ENCODE peak calls at places on chromosomes 5 and 9, in eight cellular contexts. U is T-cell; C is iPS DF 6.9; X is uterus; T is effector CD8-positive, alpha-beta T cell; P is LHCN-M2; H is LoVo; N is stimulated activated CD8-positive, alpha-beta memory T cell treated with anti-CD3 and anti-CD28 coated beads, Interleukin-4, amount 100 ng/mL, for 1 hour. V is an unnamed sample.

GRCh38 chr5:37740331-37741066 is 99.3 kb downstream of the GDNF start:
- DNase-seq in U (no peak), H (no peak), C (no peak), P (peak), T (no peak), N (no peak), X (no peak), V (no peak)

GRCh38 chr9:899440-900184 is 58.1 kb downstream of the DMRT1 start:
- DNase-seq in U (no peak), P (no peak), C (no peak), H (peak), X (no peak), N (no peak), T (no peak), V (no peak)

GRCh38 chr9:8916771-8917170 is 1117.2 kb upstream of the DMAC1 start:
- DNase-seq in C (no peak), U (no peak), P (no peak), T (no peak), H (no peak), X (no peak), N (no peak), V (no peak)

GRCh38 chr5:74579215-74579614 is 61.3 kb downstream of the ENC1 start:
- DNase-seq in T (no peak), C (no peak), N (peak), H (peak), P (peak), X (no peak), U (peak), V (no peak)

GRCh38 chr9:90000925-90001324 is 396.1 kb downstream of the GADD45G start:
- DNase-seq in P (no peak), T (no peak), X (no peak), U (no peak), C (no peak), H (no peak), N (no peak), V (no peak)

GRCh38 chr9:14296462-14296861 is 17.5 kb downstream of the NFIB start:
- DNase-seq in C (no peak), P (no peak), U (no peak), X (no peak), N (no peak), H (no peak), T (no peak), V (no peak)

GRCh38 chr5:150694638-150695037 is 6.2 kb downstream of the RBM22 start:
- DNase-seq in T (no peak), X (no peak), P (peak), H (no peak), N (no peak), U (no peak), C (no peak), V (no peak)

GRCh38 chr5:148443998-148444397 is 60.2 kb downstream of the FBXO38 start:
- DNase-seq in N (no peak), H (peak), P (peak), U (peak), T (no peak), X (no peak), C (peak), V (peak)

GRCh38 chr9:92165472-92165871 is 50.3 kb upstream of the SPTLC1 start:
- DNase-seq in C (no peak), H (no peak), X (no peak), T (no peak), U (no peak), P (no peak), N (no peak), V (no peak)

GRCh38 chr5:169197343-169197742 is 103.6 kb downstream of the SLIT3 start:
- DNase-seq in X (no peak), T (no peak), H (no peak), U (no peak), C (no peak), N (no peak), P (no peak), V (no peak)

GRCh38 chr9:137277329-137278041 is at the start of gene TOR4A:
- DNase-seq in N (no peak), T (no peak), X (peak), C (no peak), H (peak), P (peak), U (no peak), V (no peak)

GRCh38 chr9:69486498-69486897 is 161.5 kb downstream of the ENTREP1 start:
- DNase-seq in N (no peak), C (no peak), X (no peak), U (no peak), T (no peak), P (no peak), H (no peak), V (no peak)